ENCODE peak calls at places on chromosome 3, in ten cellular contexts. S, F, Y, J, I, T, O, X, B and Q are unnamed samples.

GRCh38 chr3:102230057-102230456 is 204.8 kb upstream of the ZPLD1 start:
- DNase-seq in S (no peak), F (no peak), Y (no peak), J (no peak), I (no peak), T (no peak), O (no peak), X (no peak), B (no peak), Q (no peak)

GRCh38 chr3:134430950-134431445 is 54.8 kb downstream of the ANAPC13 start:
- DNase-seq in S (no peak), F (no peak), Y (peak), J (no peak), I (no peak), T (no peak), O (no peak), X (no peak), B (no peak), Q (no peak)

GRCh38 chr3:63370094-63370493 is 92.0 kb downstream of the SYNPR start:
- DNase-seq in S (no peak), F (no peak), Y (no peak), J (no peak), I (no peak), T (no peak), O (no peak), X (no peak), B (no peak), Q (no peak)

GRCh38 chr3:14322667-14323295 is 79.6 kb upstream of the SLC6A6 start:
- DNase-seq in S (no peak), F (no peak), Y (no peak), J (no peak), I (no peak), T (no peak), O (no peak), X (no peak), B (no peak), Q (no peak)

GRCh38 chr3:126155280-126155640 is 25.1 kb downstream of the ALDH1L1 start:
- DNase-seq in S (no peak), F (no peak), Y (no peak), J (no peak), I (no peak), T (no peak), O (no peak), X (no peak), B (no peak), Q (no peak)

GRCh38 chr3:151912041-151912440 is 38.6 kb downstream of the SUCNR1 start:
- DNase-seq in S (no peak), F (no peak), Y (peak), J (no peak), I (no peak), T (no peak), O (no peak), X (no peak), B (no peak), Q (no peak)

GRCh38 chr3:153051427-153052095 is 110.5 kb upstream of the RAP2B start:
- DNase-seq in S (no peak), F (no peak), Y (peak), J (no peak), I (no peak), T (no peak), O (no peak), X (no peak), B (no peak), Q (no peak)

GRCh38 chr3:146626384-146627122 is 21.4 kb upstream of the PLSCR5 start:
- DNase-seq in S (no peak), F (no peak), Y (no peak), J (no peak), I (no peak), T (no peak), O (no peak), X (no peak), B (no peak), Q (no peak)

GRCh38 chr3:28118087-28118486 is 123.3 kb upstream of the CMC1 start:
- DNase-seq in S (no peak), F (no peak), Y (no peak), J (no peak), I (no peak), T (no peak), O (no peak), X (no peak), B (no peak), Q (no peak)

GRCh38 chr3:24579008-24579407 is 84.4 kb upstream of the THRB start:
- DNase-seq in S (no peak), F (no peak), Y (no peak), J (no peak), I (no peak), T (no peak), O (no peak), X (no peak), B (no peak), Q (no peak)

GRCh38 chr3:108125550-108126071 is 34.8 kb upstream of the CD47 start:
- DNase-seq in S (no peak), F (no peak), Y (no peak), J (peak), I (peak), T (no peak), O (peak), X (no peak), B (peak), Q (no peak)

GRCh38 chr3:149221783-149222517 is at the start of gene CP:
- DNase-seq in S (no peak), F (no peak), Y (no peak), J (no peak), I (no peak), T (no peak), O (no peak), X (no peak), B (no peak), Q (no peak)

GRCh38 chr3:193842029-193842782 is 249.2 kb downstream of the OPA1 start:
- DNase-seq in S (no peak), F (peak), Y (no peak), J (no peak), I (no peak), T (no peak), O (peak), X (no peak), B (peak), Q (no peak)

GRCh38 chr3:154887869-154888268 is 192.2 kb upstream of the MME start:
- DNase-seq in S (no peak), F (no peak), Y (no peak), J (no peak), I (no peak), T (no peak), O (no peak), X (no peak), B (no peak), Q (no peak)

GRCh38 chr3:174524203-174524602 is 334.9 kb upstream of the NAALADL2 start:
- DNase-seq in S (no peak), F (no peak), Y (no peak), J (no peak), I (no peak), T (no peak), O (no peak), X (no peak), B (no peak), Q (no peak)

GRCh38 chr3:170907519-170908234 is 760 bp downstream of the EIF5A2 start:
- DNase-seq in S (peak), F (no peak), Y (peak), J (no peak), I (no peak), T (no peak), O (no peak), X (no peak), B (no peak), Q (peak)

GRCh38 chr3:141860766-141861513 is 15.5 kb upstream of the ATP1B3 start:
- DNase-seq in S (no peak), F (no peak), Y (peak), J (no peak), I (no peak), T (no peak), O (no peak), X (no peak), B (no peak), Q (no peak)

GRCh38 chr3:41987627-41988026 is 25.7 kb upstream of the ULK4 start:
- DNase-seq in S (no peak), F (no peak), Y (no peak), J (no peak), I (no peak), T (no peak), O (no peak), X (no peak), B (no peak), Q (no peak)

GRCh38 chr3:176568189-176568588 is 629.1 kb downstream of the TBL1XR1 start:
- DNase-seq in S (no peak), F (no peak), Y (no peak), J (no peak), I (no peak), T (no peak), O (no peak), X (no peak), B (no peak), Q (no peak)

GRCh38 chr3:180926526-180926925 is 14.1 kb downstream of the FXR1 start:
- DNase-seq in S (no peak), F (no peak), Y (no peak), J (no peak), I (no peak), T (no peak), O (no peak), X (no peak), B (no peak), Q (no peak)

GRCh38 chr3:142098974-142099373 is 50.4 kb downstream of the TFDP2 start:
- DNase-seq in S (no peak), F (no peak), Y (no peak), J (no peak), I (no peak), T (no peak), O (no peak), X (no peak), B (no peak), Q (no peak)

GRCh38 chr3:37492977-37493471 is 318.6 kb upstream of the LRRFIP2 start:
- DNase-seq in S (no peak), F (no peak), Y (no peak), J (peak), I (no peak), T (no peak), O (no peak), X (no peak), B (no peak), Q (no peak)

GRCh38 chr3:53134631-53135232 is 4.5 kb upstream of the RFT1 start:
- DNase-seq in S (peak), F (peak), Y (peak), J (peak), I (peak), T (no peak), O (peak), X (no peak), B (peak), Q (peak)

GRCh38 chr3:126525853-126526667 is 2.1 kb downstream of the CHST13 start:
- DNase-seq in S (no peak), F (no peak), Y (no peak), J (no peak), I (no peak), T (no peak), O (no peak), X (no peak), B (no peak), Q (no peak)

GRCh38 chr3:17140670-17141505 is 256.1 kb downstream of the PLCL2 start:
- DNase-seq in S (no peak), F (no peak), Y (no peak), J (no peak), I (no peak), T (no peak), O (no peak), X (no peak), B (no peak), Q (no peak)

GRCh38 chr3:141426404-141427034 is 58.2 kb downstream of the ZBTB38 start:
- DNase-seq in S (no peak), F (peak), Y (peak), J (no peak), I (no peak), T (peak), O (no peak), X (no peak), B (peak), Q (peak)

GRCh38 chr3:169809230-169809795 is 3.4 kb upstream of the LRRIQ4 start:
- DNase-seq in S (no peak), F (no peak), Y (no peak), J (no peak), I (no peak), T (no peak), O (no peak), X (no peak), B (no peak), Q (no peak)